ENCODE peak calls at places on chromosomes 2 and 18, in seven cellular contexts. Z, W, O, Y, F, T and A are unnamed samples.

GRCh38 chr2:238462782-238463396 is 36.2 kb downstream of the ASB1 start:
- DNase-seq in W (peak), Z (no peak), Y (no peak), T (no peak), O (no peak), F (peak), A (no peak)

GRCh38 chr18:67131498-67131897 is 385.0 kb downstream of the DSEL start:
- DNase-seq in W (no peak), O (no peak), Y (no peak), F (no peak), T (no peak), Z (no peak), A (no peak)

GRCh38 chr2:101230541-101230993 is 22.1 kb upstream of the CNOT11 start:
- DNase-seq in O (no peak), W (peak), T (no peak), Z (no peak), Y (no peak), F (no peak), A (no peak)

GRCh38 chr18:74613390-74613789 is 15.7 kb downstream of the ZNF407 start:
- DNase-seq in O (no peak), F (no peak), T (no peak), W (no peak), Y (no peak), Z (no peak), A (no peak)

GRCh38 chr2:161416633-161417427 is 733 bp downstream of the TBR1 start:
- DNase-seq in Z (no peak), O (no peak), T (no peak), Y (no peak), W (no peak), F (no peak), A (no peak)

GRCh38 chr2:218805627-218806026 is 23.7 kb downstream of the CYP27A1 start:
- DNase-seq in W (peak), Y (no peak), Z (no peak), O (no peak), F (no peak), T (no peak), A (no peak)

GRCh38 chr18:10514082-10514481 is 11.7 kb upstream of the NAPG start:
- DNase-seq in T (no peak), O (no peak), Z (no peak), W (no peak), F (no peak), Y (no peak), A (no peak)

GRCh38 chr2:172182624-172183023 is 79.9 kb upstream of the DLX2 start:
- DNase-seq in F (no peak), O (no peak), T (no peak), W (no peak), Z (no peak), Y (no peak), A (no peak)

GRCh38 chr2:12262681-12263436 is 453.9 kb upstream of the TRIB2 start:
- DNase-seq in Y (no peak), Z (peak), O (peak), F (no peak), W (peak), T (no peak), A (no peak)

GRCh38 chr2:145572238-145572637 is 1052.3 kb upstream of the ZEB2 start:
- DNase-seq in Y (no peak), O (no peak), Z (no peak), F (no peak), T (no peak), W (no peak), A (no peak)

GRCh38 chr2:145569108-145569507 is 1049.2 kb upstream of the ZEB2 start:
- DNase-seq in Y (no peak), W (peak), Z (no peak), T (no peak), F (no peak), O (no peak), A (no peak)

GRCh38 chr2:145573608-145574007 is 1053.7 kb upstream of the ZEB2 start:
- DNase-seq in Y (no peak), Z (no peak), W (no peak), F (no peak), T (no peak), O (no peak), A (no peak)
- H3K27ac ChIP-seq in Y (no peak), Z (no peak), W (no peak), F (no peak), T (no peak), O (no peak), A (no peak)

DNA sequence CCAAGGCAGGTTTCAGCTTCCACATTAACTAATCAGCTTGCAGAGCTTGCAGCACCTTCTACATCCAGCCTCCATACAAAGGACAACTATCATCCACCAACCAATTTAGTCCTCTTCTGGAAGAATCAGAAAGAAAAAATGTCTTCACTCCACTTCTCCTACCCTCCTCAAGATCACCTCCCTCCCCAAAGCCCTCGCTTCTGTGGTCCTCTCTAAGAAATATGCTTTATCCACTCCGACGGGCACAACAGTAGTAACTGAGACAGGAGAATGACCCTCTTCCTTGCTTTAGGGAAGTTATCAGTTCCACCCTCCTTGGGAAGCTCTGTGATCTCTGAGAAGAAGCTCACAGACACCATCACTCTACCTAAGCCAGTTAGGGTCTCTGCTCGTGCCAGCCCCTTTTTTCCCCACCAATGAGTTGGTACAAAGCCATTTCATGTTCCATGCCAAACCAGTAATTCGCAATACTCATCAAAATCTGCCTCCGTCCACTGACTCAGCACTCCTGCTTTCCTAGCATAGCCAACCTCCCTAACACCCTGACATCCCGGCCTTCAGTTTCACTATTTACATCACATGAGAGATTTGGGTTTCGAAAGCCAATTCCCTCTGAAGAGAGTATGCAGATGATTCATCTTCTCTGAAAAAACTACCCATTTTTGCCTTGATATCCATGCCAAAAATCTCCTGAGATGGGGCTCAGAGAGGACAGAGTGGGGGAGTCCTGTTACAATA is 114.1 kb upstream of the PKDCC start:
- DNase-seq in Y (no peak), W (peak), O (no peak), Z (peak), F (peak), T (no peak), A (no peak)
- TF ChIP-seq POLR2A in Y (no peak), W (no peak), O (no peak), Z (no peak), F (no peak), T (no peak), A (no peak)

GRCh38 chr18:24138884-24139616 is at the start of gene CABYR:
- DNase-seq in O (peak), Y (no peak), W (peak), T (peak), F (peak), Z (peak), A (peak)
- H3K27ac ChIP-seq in O (peak), Y (peak), W (peak), T (no peak), F (peak), Z (peak), A (peak)

GRCh38 chr2:213007290-213007838 is 144.0 kb downstream of the IKZF2 start:
- DNase-seq in Z (no peak), Y (no peak), F (no peak), W (no peak), T (no peak), O (no peak), A (no peak)

GRCh38 chr2:213015387-213016165 is 135.8 kb downstream of the IKZF2 start:
- DNase-seq in F (no peak), W (no peak), Z (no peak), Y (no peak), T (no peak), O (no peak), A (no peak)

GRCh38 chr2:213010106-213010779 is 141.2 kb downstream of the IKZF2 start:
- DNase-seq in Y (no peak), O (no peak), F (no peak), T (no peak), Z (no peak), W (no peak), A (no peak)

GRCh38 chr2:213013979-213014378 is 137.4 kb downstream of the IKZF2 start:
- DNase-seq in Y (no peak), O (no peak), Z (no peak), W (no peak), F (no peak), T (no peak), A (no peak)

DNA sequence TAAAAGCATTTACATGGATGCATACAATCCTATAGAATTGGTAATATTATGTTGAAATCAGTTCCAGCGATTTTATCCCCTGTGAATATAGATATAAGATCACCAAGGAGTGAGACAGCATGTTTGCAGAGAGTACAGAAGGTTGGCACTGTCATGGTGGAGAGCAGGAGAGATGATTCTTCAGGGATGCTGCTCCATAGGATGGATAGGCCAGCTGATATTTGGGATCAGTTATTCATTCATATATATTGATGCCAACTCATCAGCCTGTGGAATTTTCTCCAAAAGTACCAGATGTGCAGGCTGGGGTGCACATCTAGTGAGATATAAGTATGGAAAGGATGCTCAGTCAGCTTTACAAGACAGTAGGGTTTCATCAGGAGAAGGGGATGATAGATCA is 139.9 kb downstream of the IKZF2 start:
- DNase-seq in W (no peak), O (no peak), Z (no peak), Y (no peak), T (no peak), F (no peak), A (no peak)
- TF ChIP-seq POLR2A in W (no peak), O (no peak), Z (no peak), Y (no peak), T (no peak), F (no peak), A (no peak)

DNA sequence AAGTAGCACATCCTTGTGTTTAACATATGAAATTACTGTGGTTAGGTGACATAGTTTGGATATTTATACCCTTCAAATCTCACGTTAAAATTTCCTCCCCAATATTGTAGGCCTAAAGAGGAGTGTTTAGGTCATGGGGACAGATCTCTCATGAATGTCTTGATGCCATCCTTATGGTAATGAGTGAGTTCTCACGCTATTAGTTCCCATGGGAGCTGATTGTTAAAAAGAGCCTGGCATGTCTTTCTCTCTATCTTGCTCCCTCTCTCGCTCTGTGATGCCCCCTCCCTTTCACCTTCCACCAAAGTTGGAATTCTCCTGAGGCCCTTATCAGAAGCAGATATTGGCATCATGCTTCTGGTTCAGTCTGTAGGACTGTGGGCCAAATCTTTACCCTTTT is 660.1 kb downstream of the ADCYAP1 start:
- DNase-seq in T (no peak), O (no peak), W (no peak), F (no peak), Y (no peak), Z (no peak), A (no peak)
- H3K27ac ChIP-seq in T (no peak), O (no peak), W (no peak), F (no peak), Y (no peak), Z (no peak), A (no peak)

DNA sequence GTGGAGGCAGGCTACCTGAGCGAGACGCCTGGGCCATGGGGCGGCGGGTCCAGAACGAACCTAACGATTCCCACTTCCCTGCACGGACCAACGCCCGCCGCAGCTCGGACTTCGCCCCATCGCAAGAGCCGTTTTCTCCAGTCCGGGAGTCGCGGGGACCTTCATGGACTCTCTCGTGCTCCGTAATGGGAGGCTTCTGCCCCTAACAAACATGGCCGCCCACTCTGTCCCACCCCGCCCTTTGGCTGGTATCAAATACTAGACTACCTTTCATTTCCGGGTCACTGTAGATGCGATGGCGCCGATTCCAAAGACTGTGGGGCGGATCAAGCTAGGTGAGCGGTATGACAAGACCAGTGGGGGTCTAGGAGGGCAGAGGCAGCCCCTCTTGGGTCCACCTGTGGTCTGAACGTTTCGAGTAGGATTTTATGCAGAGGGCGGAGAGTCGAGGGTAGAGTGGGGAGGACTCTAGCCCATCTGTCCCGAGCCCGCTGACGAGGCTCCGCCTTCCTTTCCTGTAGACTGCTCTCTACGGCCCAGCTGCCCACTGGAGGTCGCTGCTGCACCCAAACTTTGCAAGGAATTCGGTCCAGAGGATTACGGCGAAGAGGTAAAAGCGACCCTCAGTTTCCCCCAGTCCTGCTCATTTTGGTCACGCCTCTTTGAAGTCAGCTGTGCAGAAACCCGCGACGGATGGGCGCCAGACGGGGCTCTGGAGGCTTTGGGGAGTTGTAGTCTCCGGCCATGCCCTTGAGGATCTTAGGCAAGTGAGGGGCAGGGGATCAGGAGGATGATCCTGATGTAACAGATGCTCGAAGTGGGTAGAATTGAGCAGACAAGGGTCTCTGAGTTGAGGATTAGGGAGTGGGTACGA is at the start of the genes CCDC142 and TTC31:
- DNase-seq in F (peak), T (peak), O (peak), Z (peak), W (peak), Y (peak), A (peak)
- TF ChIP-seq POLR2A in F (peak), T (peak), O (no peak), Z (no peak), W (peak), Y (no peak), A (peak)

GRCh38 chr2:67448648-67449047 is 51.5 kb downstream of the ETAA1 start:
- DNase-seq in F (no peak), Z (no peak), Y (no peak), T (no peak), O (no peak), W (no peak), A (no peak)

GRCh38 chr2:67451086-67451832 is 54.1 kb downstream of the ETAA1 start:
- DNase-seq in Z (no peak), Y (no peak), O (no peak), W (peak), T (no peak), F (peak), A (peak)

GRCh38 chr2:67446504-67446911 is 49.4 kb downstream of the ETAA1 start:
- DNase-seq in Z (no peak), O (no peak), W (peak), T (no peak), Y (no peak), F (no peak), A (no peak)

DNA sequence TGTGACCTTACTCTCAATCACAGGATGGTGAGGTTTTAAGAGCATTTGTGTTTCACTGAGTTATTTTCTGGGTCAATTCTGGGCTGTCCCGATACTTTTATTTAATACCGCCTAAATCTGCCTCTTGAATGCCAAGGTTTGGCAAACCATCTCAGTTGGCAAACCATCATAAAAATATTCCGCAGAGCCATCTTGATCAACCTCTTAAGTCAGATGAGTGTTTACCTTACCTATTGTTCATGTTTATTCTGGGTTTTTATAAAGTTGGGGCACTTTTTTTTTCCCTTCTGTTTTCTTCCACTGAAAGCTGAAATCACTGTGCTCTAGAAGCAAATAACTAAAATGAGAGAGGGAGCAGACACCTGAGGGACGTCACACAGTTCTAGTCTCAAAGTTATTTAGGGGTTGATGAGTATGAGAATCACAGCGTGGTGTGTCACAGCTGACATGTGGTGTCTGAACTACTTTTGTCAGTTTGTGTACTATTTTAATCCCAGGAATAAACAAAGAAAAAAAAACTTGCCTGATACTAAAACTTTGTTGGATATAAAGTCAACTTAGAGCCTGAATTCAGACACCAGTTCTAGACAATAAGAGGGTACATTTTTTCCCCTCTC is 48.6 kb downstream of the ETAA1 start:
- DNase-seq in O (no peak), Z (no peak), T (no peak), W (peak), Y (no peak), F (no peak), A (no peak)
- H3K27ac ChIP-seq in O (peak), Z (no peak), T (no peak), W (no peak), Y (no peak), F (no peak), A (no peak)

DNA sequence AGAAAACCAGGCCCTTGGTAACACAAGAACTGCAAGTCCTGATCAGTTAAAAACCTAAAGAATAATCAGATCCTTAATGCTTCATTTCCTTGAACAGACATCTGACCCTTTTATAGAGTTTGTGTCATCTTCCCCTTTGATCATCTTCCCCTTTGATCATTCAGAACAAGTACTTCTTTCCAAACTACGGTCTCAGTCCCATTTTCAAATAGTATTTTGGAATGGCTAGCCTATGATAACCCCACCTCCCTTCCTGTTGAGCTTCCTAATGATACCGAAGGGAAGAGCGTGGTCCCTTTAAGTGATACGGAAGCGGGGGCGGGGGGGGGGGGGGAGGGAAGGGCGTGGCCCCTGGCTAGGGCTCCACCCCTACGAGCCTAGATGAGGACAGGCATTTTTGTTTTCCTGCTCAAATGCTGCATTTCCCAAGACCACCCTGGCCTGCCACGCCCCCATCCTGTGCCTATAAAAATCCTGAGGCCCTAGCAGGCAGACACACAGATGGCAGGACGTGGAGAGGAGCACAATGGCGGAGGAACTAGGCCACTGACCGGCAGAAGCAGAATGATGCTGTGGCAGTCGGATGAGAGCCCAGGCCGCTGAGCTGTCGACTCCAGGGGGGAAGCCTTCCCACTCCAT is 24.1 kb upstream of the CHRNA1 start:
- DNase-seq in O (no peak), W (peak), F (no peak), Y (no peak), Z (no peak), T (no peak), A (no peak)
- TF ChIP-seq POLR2A in O (no peak), W (no peak), F (no peak), Y (no peak), Z (no peak), T (no peak), A (no peak)

GRCh38 chr2:240372051-240372450 is 63.4 kb upstream of the GPC1 start:
- DNase-seq in F (no peak), O (no peak), W (no peak), T (no peak), Z (no peak), Y (no peak), A (no peak)
- H3K27ac ChIP-seq in F (peak), O (peak), W (no peak), T (no peak), Z (no peak), Y (no peak), A (no peak)